ENCODE peak calls at places on chromosomes 3 and 15, in five cellular contexts. P, W, U, S and I are unnamed samples.

GRCh38 chr15:51924146-51925068 is 47.2 kb downstream of the LEO1 start:
- DNase-seq in P (no peak), W (peak; percentile 12), U (no peak), S (peak; percentile 47), I (no peak)

GRCh38 chr3:136350557-136350956 is 100.4 kb downstream of the PCCB start:
- DNase-seq in P (peak; percentile 67), W (no peak), U (no peak), S (no peak), I (peak; percentile 42)

GRCh38 chr3:1082024-1082633 is 10.7 kb upstream of the CNTN6 start:
- DNase-seq in P (peak; percentile 68), W (peak; percentile 29), U (peak; percentile 20), S (peak; percentile 39), I (peak; percentile 64)

GRCh38 chr3:115517457-115518050 is 105.8 kb upstream of the GAP43 start:
- DNase-seq in P (peak; percentile 23), W (no peak), U (no peak), S (no peak), I (no peak)

GRCh38 chr3:158731938-158732855 is at the start of gene RARRES1:
- DNase-seq in P (peak; percentile 48), W (no peak), U (peak; percentile 56), S (peak; percentile 54), I (peak; percentile 72)

GRCh38 chr3:158505117-158505516 is 65.9 kb upstream of the MLF1 start:
- DNase-seq in P (no peak), W (no peak), U (no peak), S (no peak), I (no peak)

GRCh38 chr15:52124270-52124878 is 11.8 kb upstream of the BCL2L10 start:
- DNase-seq in P (no peak), W (no peak), U (no peak), S (no peak), I (peak; percentile 28)

GRCh38 chr3:30098206-30098605 is 508.2 kb upstream of the TGFBR2 start:
- DNase-seq in P (peak; percentile 62), W (no peak), U (no peak), S (no peak), I (peak; percentile 27)

GRCh38 chr3:117130222-117130621 is 420.6 kb downstream of the TUSC7 start:
- DNase-seq in P (no peak), W (no peak), U (no peak), S (no peak), I (no peak)

GRCh38 chr3:133675631-133676335 is 14.0 kb upstream of the TOPBP1 start:
- DNase-seq in P (no peak), W (no peak), U (no peak), S (no peak), I (no peak)

GRCh38 chr15:100945006-100945405 is 25.8 kb downstream of the LRRK1 start:
- DNase-seq in P (no peak), W (no peak), U (no peak), S (no peak), I (no peak)

GRCh38 chr3:23664459-23664858 is 141.3 kb upstream of the UBE2E1 start:
- DNase-seq in P (peak; percentile 63), W (no peak), U (no peak), S (no peak), I (no peak)

GRCh38 chr3:25229584-25229983 is 198.5 kb upstream of the RARB start:
- DNase-seq in P (no peak), W (no peak), U (no peak), S (no peak), I (no peak)

GRCh38 chr15:22811640-22812039 is 25.2 kb downstream of the NIPA1 start:
- DNase-seq in P (no peak), W (no peak), U (peak; percentile 40), S (peak; percentile 66), I (no peak)

GRCh38 chr15:82095803-82096202 is 50.0 kb upstream of the MEX3B start:
- DNase-seq in P (no peak), W (no peak), U (no peak), S (no peak), I (no peak)

GRCh38 chr3:71825551-71826283 is 40.8 kb upstream of the PROK2 start:
- DNase-seq in P (no peak), W (no peak), U (no peak), S (no peak), I (no peak)

GRCh38 chr3:132164469-132165092 is 129.8 kb upstream of the CPNE4 start:
- DNase-seq in P (peak; percentile 69), W (no peak), U (no peak), S (no peak), I (peak; percentile 61)

GRCh38 chr15:81265256-81265943 is 58.5 kb downstream of the STARD5 start:
- DNase-seq in P (no peak), W (no peak), U (no peak), S (no peak), I (no peak)

GRCh38 chr3:60622349-60622748 is 628.9 kb downstream of the FHIT start:
- DNase-seq in P (peak; percentile 46), W (no peak), U (no peak), S (no peak), I (no peak)

GRCh38 chr15:60400957-60401356 is 3.2 kb upstream of the ANXA2 start:
- DNase-seq in P (no peak), W (no peak), U (no peak), S (no peak), I (peak; percentile 56)

GRCh38 chr15:74302821-74303359 is 64.6 kb downstream of the CYP11A1 start:
- DNase-seq in P (no peak), W (peak; percentile 50), U (no peak), S (peak; percentile 50), I (peak; percentile 45)

GRCh38 chr3:95289295-95289694 is 1226.4 kb downstream of the NSUN3 start:
- DNase-seq in P (peak; percentile 22), W (no peak), U (no peak), S (no peak), I (peak; percentile 63)

GRCh38 chr15:69080203-69080957 is 65.9 kb downstream of the NOX5 start:
- DNase-seq in P (no peak), W (no peak), U (no peak), S (no peak), I (no peak)

GRCh38 chr3:194575484-194576210 is 57.6 kb downstream of the TMEM44 start:
- DNase-seq in P (peak; percentile 96), W (no peak), U (no peak), S (no peak), I (peak; percentile 99)

GRCh38 chr3:194572131-194572789 is 61.0 kb downstream of the TMEM44 start:
- DNase-seq in P (peak; percentile 99), W (peak; percentile 93), U (peak; percentile 39), S (no peak), I (peak; percentile 97)

GRCh38 chr3:194574639-194575483 is 58.4 kb downstream of the TMEM44 start:
- DNase-seq in P (peak; percentile 92), W (peak; percentile 52), U (no peak), S (no peak), I (peak; percentile 91)

GRCh38 chr3:194572944-194573491 is 60.2 kb downstream of the TMEM44 start:
- DNase-seq in P (peak; percentile 92), W (no peak), U (no peak), S (no peak), I (peak; percentile 76)

DNA sequence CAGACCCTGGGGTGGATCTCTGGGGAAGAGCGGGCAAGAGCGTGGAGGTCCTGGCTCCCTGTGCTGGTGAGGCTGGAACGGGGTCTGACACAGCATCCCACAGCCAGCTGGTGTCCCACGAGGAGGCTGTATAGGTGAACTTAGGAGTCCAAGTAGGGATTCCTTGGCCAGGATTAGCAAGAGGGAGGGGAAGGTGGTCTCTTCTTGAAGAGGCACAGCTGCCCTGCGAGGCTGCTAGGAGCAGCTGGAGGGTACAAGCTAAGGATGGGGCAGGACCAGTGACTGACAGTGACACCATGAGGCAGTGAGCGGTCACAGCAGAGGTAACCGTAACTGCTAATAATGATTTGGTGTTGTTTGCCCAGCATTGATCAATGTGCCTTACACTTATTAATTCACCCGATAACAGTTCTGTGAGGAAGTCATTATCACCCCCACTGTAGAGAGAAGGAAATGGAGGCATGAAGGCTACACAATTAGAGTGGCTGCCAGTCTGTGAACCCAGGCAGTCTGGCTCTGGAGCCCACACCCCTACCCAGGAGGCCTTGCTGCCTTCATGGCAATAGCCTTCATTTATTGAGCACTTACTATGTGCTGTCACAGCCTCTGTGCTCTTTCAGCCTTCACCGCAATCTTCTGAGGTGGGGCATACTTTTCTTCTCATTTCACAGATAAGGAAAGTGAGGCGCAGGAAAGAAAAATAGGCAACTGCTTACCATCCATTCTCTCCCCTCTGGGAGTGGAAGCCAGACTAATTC is 59.4 kb downstream of the TMEM44 start:
- DNase-seq in P (peak; percentile 77), W (peak; percentile 70), U (no peak), S (no peak), I (peak; percentile 70)
- TF ChIP-seq CTCF in P (peak; percentile 50), W (peak; percentile 78), U (peak; percentile 14), S (peak; percentile 55), I (peak; percentile 37)

GRCh38 chr3:187955076-187955952 is 198.6 kb upstream of the LPP start:
- DNase-seq in P (peak; percentile 96), W (no peak), U (no peak), S (no peak), I (peak; percentile 88)

GRCh38 chr3:187950671-187951070 is 203.3 kb upstream of the LPP start:
- DNase-seq in P (no peak), W (no peak), U (no peak), S (no peak), I (no peak)

GRCh38 chr3:187954486-187955075 is 199.4 kb upstream of the LPP start:
- DNase-seq in P (peak; percentile 89), W (no peak), U (no peak), S (no peak), I (peak; percentile 74)

GRCh38 chr3:187951452-187952190 is 202.3 kb upstream of the LPP start:
- DNase-seq in P (no peak), W (peak; percentile 14), U (no peak), S (no peak), I (peak; percentile 57)

GRCh38 chr3:187952849-187953248 is 201.1 kb upstream of the LPP start:
- DNase-seq in P (no peak), W (peak; percentile 1), U (no peak), S (no peak), I (no peak)
- TF ChIP-seq CTCF in P (no peak), W (no peak), U (no peak), S (no peak), I (no peak)

DNA sequence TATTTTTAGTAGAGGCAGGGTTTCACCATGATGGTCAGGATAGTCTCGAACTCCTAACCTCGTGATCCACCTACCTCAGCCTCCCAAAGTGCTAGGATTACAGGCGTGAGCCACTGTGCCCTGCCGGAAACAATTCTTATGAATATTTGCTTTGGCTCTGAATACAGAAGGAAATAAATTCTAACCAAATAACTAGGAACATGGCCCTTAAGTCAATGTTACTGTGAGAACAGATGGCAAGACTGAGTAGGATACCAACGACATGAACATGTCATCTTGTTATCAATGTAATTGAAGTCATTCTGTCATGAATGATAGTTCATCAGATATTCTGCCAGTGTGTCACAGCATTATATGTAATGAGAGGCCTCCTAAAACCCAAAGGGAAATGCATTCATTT is 548.7 kb downstream of the MCTP2 start:
- DNase-seq in P (no peak), W (no peak), U (no peak), S (no peak), I (no peak)
- TF ChIP-seq CTCF in P (no peak), W (no peak), U (no peak), S (no peak), I (no peak)

GRCh38 chr15:77654975-77655374 is 22.3 kb upstream of the LINGO1 start:
- DNase-seq in P (no peak), W (peak; percentile 71), U (no peak), S (no peak), I (no peak)
- TF ChIP-seq CTCF in P (peak; percentile 21), W (peak; percentile 75), U (peak; percentile 6), S (no peak), I (peak; percentile 29)